ENCODE peak calls at places on chromosome 20, in four cellular contexts. Y, G, O and V are unnamed samples.

GRCh38 chr20:17423782-17424181 is 107.4 kb downstream of the BFSP1 start:
- DNase-seq in Y (no peak), G (no peak), O (no peak), V (no peak)

GRCh38 chr20:44627364-44628010 is 24.0 kb downstream of the ADA start:
- DNase-seq in Y (no peak), G (no peak), O (no peak), V (no peak)

GRCh38 chr20:36819662-36820061 is 46.1 kb upstream of the DSN1 start:
- DNase-seq in Y (no peak), G (no peak), O (no peak), V (no peak)

GRCh38 chr20:46994341-46994740 is 99.7 kb downstream of the EYA2 start:
- DNase-seq in Y (no peak), G (no peak), O (no peak), V (no peak)

GRCh38 chr20:4131911-4132310 is 116.6 kb upstream of the RNF24 start:
- DNase-seq in Y (no peak), G (no peak), O (no peak), V (no peak)

GRCh38 chr20:1254307-1254706 is 11.8 kb upstream of the SNPH start:
- DNase-seq in Y (no peak), G (no peak), O (no peak), V (no peak)

GRCh38 chr20:49938173-49939163 is 2.3 kb downstream of the RNF114 start:
- DNase-seq in Y (no peak), G (no peak), O (peak; percentile 69), V (peak; percentile 63)

GRCh38 chr20:14055127-14055742 is 59.9 kb downstream of the MACROD2 start:
- DNase-seq in Y (peak; percentile 48), G (no peak), O (no peak), V (no peak)

GRCh38 chr20:2745060-2745910 is 52.7 kb downstream of the EBF4 start:
- DNase-seq in Y (no peak), G (no peak), O (no peak), V (no peak)

GRCh38 chr20:9025643-9026042 is 43.2 kb upstream of the PLCB4 start:
- DNase-seq in Y (no peak), G (no peak), O (no peak), V (no peak)

GRCh38 chr20:14117768-14118167 is 122.5 kb downstream of the MACROD2 start:
- DNase-seq in Y (no peak), G (no peak), O (no peak), V (no peak)

GRCh38 chr20:23744726-23745646 is 5.7 kb downstream of the CST1 start:
- DNase-seq in Y (no peak), G (no peak), O (no peak), V (no peak)

GRCh38 chr20:631091-631490 is 21.0 kb upstream of the TCF15 start:
- DNase-seq in Y (no peak), G (no peak), O (no peak), V (no peak)

GRCh38 chr20:10856237-10856636 is 182.4 kb upstream of the JAG1 start:
- DNase-seq in Y (no peak), G (no peak), O (no peak), V (no peak)

GRCh38 chr20:25372584-25373336 is 17.9 kb downstream of the ABHD12 start:
- DNase-seq in Y (no peak), G (no peak), O (no peak), V (no peak)

GRCh38 chr20:2314759-2315439 is 19.1 kb downstream of the TGM3 start:
- DNase-seq in Y (peak; percentile 65), G (no peak), O (peak; percentile 68), V (no peak)

GRCh38 chr20:14012671-14013070 is 17.4 kb downstream of the MACROD2 start:
- DNase-seq in Y (no peak), G (no peak), O (no peak), V (no peak)

GRCh38 chr20:20215976-20216727 is 151.8 kb upstream of the INSM1 start:
- DNase-seq in Y (no peak), G (no peak), O (peak; percentile 80), V (no peak)

GRCh38 chr20:45098096-45098773 is 2.7 kb downstream of the KCNS1 start:
- DNase-seq in Y (no peak), G (peak; percentile 88), O (no peak), V (peak; percentile 59)

GRCh38 chr20:49460916-49461315 is 21.6 kb downstream of the KCNB1 start:
- DNase-seq in Y (no peak), G (no peak), O (no peak), V (peak; percentile 26)

GRCh38 chr20:14214046-14214445 is 123.4 kb downstream of the FLRT3 start:
- DNase-seq in Y (no peak), G (no peak), O (no peak), V (no peak)

GRCh38 chr20:48627737-48628128 is 200.1 kb downstream of the PREX1 start:
- DNase-seq in Y (no peak), G (no peak), O (no peak), V (no peak)

GRCh38 chr20:62636446-62636845 is 5.9 kb upstream of the SLCO4A1 start:
- DNase-seq in Y (no peak), G (no peak), O (no peak), V (no peak)

GRCh38 chr20:62635852-62636251 is 6.5 kb upstream of the SLCO4A1 start:
- DNase-seq in Y (no peak), G (no peak), O (peak; percentile 18), V (no peak)

GRCh38 chr20:62634330-62634967 is 7.9 kb upstream of the SLCO4A1 start:
- DNase-seq in Y (no peak), G (no peak), O (no peak), V (no peak)

GRCh38 chr20:62633571-62634329 is 8.6 kb upstream of the SLCO4A1 start:
- DNase-seq in Y (no peak), G (no peak), O (no peak), V (no peak)

GRCh38 chr20:62635232-62635631 is 7.1 kb upstream of the SLCO4A1 start:
- DNase-seq in Y (no peak), G (no peak), O (no peak), V (no peak)
- H3K27ac ChIP-seq in Y (no peak overlapping the region), G (no peak overlapping the region), O (no peak overlapping the region), V (no peak overlapping the region)

DNA sequence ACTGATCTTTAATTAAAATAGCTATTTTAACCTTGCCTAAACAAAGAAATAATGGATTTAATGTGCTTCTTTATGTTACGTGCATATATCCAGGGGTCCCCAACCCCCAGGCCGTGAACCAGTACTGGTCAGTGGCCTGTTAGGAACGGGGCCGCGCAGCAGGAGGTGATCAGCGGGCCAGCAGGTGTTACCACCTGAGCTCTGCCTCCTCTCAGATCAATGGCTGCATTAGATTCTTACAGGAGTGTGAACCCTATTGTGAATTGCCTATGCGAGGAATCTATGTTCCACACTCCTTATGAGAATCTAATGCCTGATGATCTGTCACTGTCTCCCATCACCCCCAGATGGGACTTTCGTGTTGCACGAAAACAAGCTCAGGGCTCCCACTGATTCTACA is 8.8 kb downstream of the CYP24A1 start:
- DNase-seq in Y (no peak), G (no peak), O (no peak), V (no peak)
- H3K27me3 ChIP-seq in Y (no peaks in the 10 kb centered on the region), G (no peaks in the 10 kb centered on the region), O (peaks cover 5% of the 10 kb centered on the region), V (peaks cover 7% of the 10 kb centered on the region)

DNA sequence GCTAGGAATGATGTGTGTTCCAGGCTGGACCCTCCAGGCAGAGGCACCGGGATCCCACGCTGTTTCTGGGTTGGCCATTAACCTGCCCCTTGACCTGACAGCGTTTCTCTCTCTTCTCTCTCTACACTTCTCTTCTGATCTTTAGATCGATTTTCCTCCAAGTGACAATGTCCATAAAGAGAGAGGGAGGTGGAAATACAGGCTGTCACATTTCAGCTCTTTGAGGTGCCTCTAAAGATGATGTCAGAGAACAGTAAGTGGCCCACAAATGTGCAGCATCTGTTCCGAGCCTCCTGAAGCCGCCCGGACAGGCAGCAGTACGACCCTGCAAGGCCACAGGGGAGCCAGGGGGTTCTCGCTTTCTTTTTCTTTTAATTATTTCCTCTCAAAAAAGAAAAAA is 2.5 kb upstream of the SLCO4A1 start:
- DNase-seq in Y (no peak), G (no peak), O (no peak), V (no peak)
- TF ChIP-seq CTCF in Y (no peak), G (no peak), O (no peak), V (no peak)

GRCh38 chr20:57698191-57698866 is 11.5 kb downstream of the PMEPA1 start:
- DNase-seq in Y (peak; percentile 94), G (no peak), O (no peak), V (no peak)
- H3K27ac ChIP-seq in Y (peak overlapping the region; percentile 36), G (no peak overlapping the region), O (no peak overlapping the region), V (no peak overlapping the region)

GRCh38 chr20:32028647-32029372 is 18.6 kb downstream of the CCM2L start:
- DNase-seq in Y (no peak), G (peak; percentile 46), O (no peak), V (no peak)
- H3K27me3 ChIP-seq in Y (peaks cover 3% of the 10 kb centered on the region), G (no peaks in the 10 kb centered on the region), O (no peaks in the 10 kb centered on the region), V (no peaks in the 10 kb centered on the region)

DNA sequence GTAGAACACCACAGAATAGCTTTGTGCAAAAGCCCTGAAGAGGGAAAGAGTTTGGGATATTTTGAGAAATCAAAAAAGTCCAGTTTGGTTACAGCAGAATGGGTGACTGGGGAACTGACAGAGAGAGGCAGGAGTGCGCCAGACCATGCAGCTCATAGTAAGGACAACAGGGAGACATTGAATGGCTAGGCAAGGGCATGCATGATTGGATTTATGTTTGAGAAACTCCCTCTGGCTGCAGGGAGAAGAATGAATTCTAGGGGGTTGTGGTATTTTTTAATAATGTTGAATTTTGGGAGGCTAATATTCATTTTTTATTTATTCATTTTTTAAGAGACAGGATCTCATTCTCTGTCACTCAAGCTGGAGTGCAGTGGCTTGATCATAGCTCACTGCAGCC is 49.9 kb downstream of the TGM2 start:
- DNase-seq in Y (no peak), G (no peak), O (no peak), V (no peak)
- TF ChIP-seq CTCF in Y (peak; percentile 18), G (peak; percentile 22), O (no peak), V (no peak)

DNA sequence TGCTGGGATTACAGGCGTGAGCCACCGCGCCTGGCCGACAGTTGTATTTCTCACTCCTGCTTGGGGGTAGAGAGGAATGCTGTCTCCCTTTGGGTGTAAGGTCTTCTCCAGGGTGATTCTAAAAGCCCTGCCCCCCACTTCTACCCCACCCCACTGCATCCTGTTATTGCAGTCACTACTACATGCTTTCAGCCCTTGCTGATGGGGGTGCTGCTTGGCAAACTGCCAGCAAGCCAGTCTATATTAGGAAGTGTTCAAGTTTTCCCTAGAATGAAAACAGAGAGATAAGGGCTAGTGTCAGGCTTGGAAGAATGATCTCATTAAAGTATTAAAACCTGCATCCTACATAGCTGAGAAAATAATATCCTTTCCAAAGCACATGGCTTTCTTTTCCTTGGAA is 31.3 kb downstream of the TTI1 start:
- DNase-seq in Y (no peak), G (no peak), O (no peak), V (no peak)
- H3K27ac ChIP-seq in Y (no peak overlapping the region), G (no peak overlapping the region), O (no peak overlapping the region), V (no peak overlapping the region)